ENCODE peak calls at places on chromosomes 12 and 14, in nine cellular contexts. One of them, this sample, is unnamed.

GRCh38 chr12:42426733-42427132 is 100.8 kb downstream of the PPHLN1 start:
- DNase-seq in HCT116: peak; percentile 49
- DNase-seq in HL-60: peak; percentile 61
- DNase-seq in lung: no peak
- DNase-seq in endodermal cell: peak; percentile 80
- DNase-seq in A549: peak; percentile 76
- DNase-seq in PC-9: peak; percentile 48
- DNase-seq in AG10803: peak; percentile 27
- DNase-seq in sigmoid colon: no peak
- DNase-seq in this sample: peak; percentile 16

GRCh38 chr12:124302807-124303578 is 8.1 kb downstream of the RFLNA start:
- DNase-seq in sigmoid colon: no peak
- DNase-seq in lung: no peak
- DNase-seq in AG10803: no peak
- DNase-seq in endodermal cell: peak; percentile 56
- DNase-seq in A549: no peak
- DNase-seq in PC-9: no peak
- DNase-seq in HL-60: no peak
- DNase-seq in HCT116: no peak
- DNase-seq in this sample: no peak

GRCh38 chr14:68547305-68548193 is 245.3 kb downstream of the ZFP36L1 start:
- DNase-seq in HCT116: peak; percentile 85
- DNase-seq in A549: peak; percentile 83
- DNase-seq in PC-9: peak; percentile 94
- DNase-seq in lung: peak; percentile 71
- DNase-seq in HL-60: no peak
- DNase-seq in endodermal cell: no peak
- DNase-seq in AG10803: peak; percentile 97
- DNase-seq in sigmoid colon: peak; percentile 97
- DNase-seq in this sample: peak; percentile 85

GRCh38 chr14:28294834-28295440 is 471.6 kb upstream of the FOXG1 start:
- DNase-seq in HL-60: peak; percentile 63
- DNase-seq in HCT116: no peak
- DNase-seq in lung: no peak
- DNase-seq in sigmoid colon: no peak
- DNase-seq in PC-9: no peak
- DNase-seq in endodermal cell: peak; percentile 61
- DNase-seq in A549: peak; percentile 42
- DNase-seq in AG10803: no peak
- DNase-seq in this sample: no peak

GRCh38 chr12:125081427-125081826 is 16.2 kb downstream of the AACS start:
- DNase-seq in HL-60: no peak
- DNase-seq in A549: no peak
- DNase-seq in AG10803: no peak
- DNase-seq in HCT116: no peak
- DNase-seq in endodermal cell: no peak
- DNase-seq in sigmoid colon: no peak
- DNase-seq in PC-9: no peak
- DNase-seq in lung: no peak
- DNase-seq in this sample: no peak

GRCh38 chr12:8644345-8645248 is 18.0 kb downstream of the MFAP5 start:
- DNase-seq in HL-60: no peak
- DNase-seq in AG10803: no peak
- DNase-seq in A549: no peak
- DNase-seq in PC-9: peak; percentile 4
- DNase-seq in endodermal cell: peak; percentile 78
- DNase-seq in HCT116: no peak
- DNase-seq in sigmoid colon: no peak
- DNase-seq in lung: no peak
- DNase-seq in this sample: no peak

GRCh38 chr14:99575043-99576023 is 28.7 kb downstream of the CCDC85C start:
- DNase-seq in sigmoid colon: no peak
- DNase-seq in PC-9: peak; percentile 76
- DNase-seq in HL-60: no peak
- DNase-seq in endodermal cell: no peak
- DNase-seq in AG10803: peak; percentile 43
- DNase-seq in lung: peak; percentile 85
- DNase-seq in A549: peak; percentile 81
- DNase-seq in HCT116: no peak
- DNase-seq in this sample: no peak

GRCh38 chr12:89436062-89436461 is 83.8 kb upstream of the DUSP6 start:
- DNase-seq in sigmoid colon: no peak
- DNase-seq in lung: no peak
- DNase-seq in endodermal cell: no peak
- DNase-seq in HL-60: peak; percentile 58
- DNase-seq in PC-9: no peak
- DNase-seq in HCT116: no peak
- DNase-seq in AG10803: no peak
- DNase-seq in A549: no peak
- DNase-seq in this sample: no peak

GRCh38 chr12:87121908-87122307 is 865.7 kb upstream of the MGAT4C start:
- DNase-seq in AG10803: no peak
- DNase-seq in sigmoid colon: no peak
- DNase-seq in PC-9: no peak
- DNase-seq in A549: no peak
- DNase-seq in HL-60: no peak
- DNase-seq in endodermal cell: no peak
- DNase-seq in lung: no peak
- DNase-seq in HCT116: no peak
- DNase-seq in this sample: no peak

GRCh38 chr12:94690199-94690695 is 39.9 kb upstream of the TMCC3 start:
- DNase-seq in sigmoid colon: no peak
- DNase-seq in AG10803: peak; percentile 33
- DNase-seq in HL-60: no peak
- DNase-seq in A549: no peak
- DNase-seq in endodermal cell: no peak
- DNase-seq in HCT116: no peak
- DNase-seq in PC-9: no peak
- DNase-seq in lung: no peak
- DNase-seq in this sample: no peak

GRCh38 chr14:75793806-75794205 is 132.8 kb downstream of the TTLL5 start:
- DNase-seq in PC-9: no peak
- DNase-seq in HL-60: no peak
- DNase-seq in A549: peak; percentile 4
- DNase-seq in HCT116: no peak
- DNase-seq in AG10803: peak; percentile 22
- DNase-seq in sigmoid colon: no peak
- DNase-seq in lung: no peak
- DNase-seq in endodermal cell: no peak
- DNase-seq in this sample: no peak

GRCh38 chr12:65886996-65887395 is 62.7 kb downstream of the HMGA2 start:
- DNase-seq in A549: no peak
- DNase-seq in HL-60: no peak
- DNase-seq in AG10803: peak; percentile 25
- DNase-seq in endodermal cell: no peak
- DNase-seq in sigmoid colon: no peak
- DNase-seq in lung: no peak
- DNase-seq in HCT116: peak; percentile 47
- DNase-seq in PC-9: no peak
- DNase-seq in this sample: no peak

GRCh38 chr12:96132819-96133218 is 61.4 kb upstream of the ELK3 start:
- DNase-seq in lung: no peak
- DNase-seq in HCT116: no peak
- DNase-seq in endodermal cell: peak; percentile 64
- DNase-seq in HL-60: peak; percentile 38
- DNase-seq in sigmoid colon: no peak
- DNase-seq in PC-9: no peak
- DNase-seq in AG10803: no peak
- DNase-seq in A549: peak; percentile 26
- DNase-seq in this sample: peak; percentile 12

GRCh38 chr12:6735448-6736191 is 11.8 kb downstream of the COPS7A start:
- DNase-seq in HL-60: peak; percentile 54
- DNase-seq in sigmoid colon: peak; percentile 81
- DNase-seq in lung: peak; percentile 62
- DNase-seq in endodermal cell: peak; percentile 86
- DNase-seq in HCT116: no peak
- DNase-seq in A549: peak; percentile 77
- DNase-seq in PC-9: peak; percentile 44
- DNase-seq in AG10803: peak; percentile 72
- DNase-seq in this sample: no peak

GRCh38 chr14:50785506-50786063 is 45.4 kb downstream of the NIN start:
- DNase-seq in HCT116: no peak
- DNase-seq in sigmoid colon: no peak
- DNase-seq in lung: no peak
- DNase-seq in A549: no peak
- DNase-seq in PC-9: no peak
- DNase-seq in HL-60: no peak
- DNase-seq in endodermal cell: peak; percentile 65
- DNase-seq in AG10803: no peak
- DNase-seq in this sample: no peak

GRCh38 chr12:116717466-116718457 is 20.1 kb downstream of the SPRING1 start:
- DNase-seq in AG10803: peak; percentile 72
- DNase-seq in lung: no peak
- DNase-seq in PC-9: no peak
- DNase-seq in HCT116: no peak
- DNase-seq in sigmoid colon: peak; percentile 93
- DNase-seq in A549: no peak
- DNase-seq in HL-60: no peak
- DNase-seq in endodermal cell: no peak
- DNase-seq in this sample: no peak

GRCh38 chr12:64746663-64747062 is 12.5 kb downstream of the GNS start:
- DNase-seq in endodermal cell: no peak
- DNase-seq in A549: no peak
- DNase-seq in PC-9: no peak
- DNase-seq in HCT116: no peak
- DNase-seq in lung: no peak
- DNase-seq in AG10803: peak; percentile 21
- DNase-seq in HL-60: no peak
- DNase-seq in sigmoid colon: no peak
- DNase-seq in this sample: peak; percentile 35

GRCh38 chr12:91099836-91100235 is 11.5 kb downstream of the LUM start:
- DNase-seq in HL-60: no peak
- DNase-seq in AG10803: no peak
- DNase-seq in PC-9: no peak
- DNase-seq in sigmoid colon: no peak
- DNase-seq in lung: no peak
- DNase-seq in A549: no peak
- DNase-seq in endodermal cell: no peak
- DNase-seq in HCT116: no peak
- DNase-seq in this sample: no peak
- TF ChIP-seq CTCF in HL-60: no peak
- TF ChIP-seq CTCF in AG10803: no peak
- TF ChIP-seq CTCF in PC-9: no peak
- TF ChIP-seq CTCF in sigmoid colon: no peak
- TF ChIP-seq CTCF in lung: no peak
- TF ChIP-seq CTCF in A549: no peak
- TF ChIP-seq CTCF in endodermal cell: no peak
- TF ChIP-seq CTCF in HCT116: no peak
- TF ChIP-seq CTCF in this sample: no peak

DNA sequence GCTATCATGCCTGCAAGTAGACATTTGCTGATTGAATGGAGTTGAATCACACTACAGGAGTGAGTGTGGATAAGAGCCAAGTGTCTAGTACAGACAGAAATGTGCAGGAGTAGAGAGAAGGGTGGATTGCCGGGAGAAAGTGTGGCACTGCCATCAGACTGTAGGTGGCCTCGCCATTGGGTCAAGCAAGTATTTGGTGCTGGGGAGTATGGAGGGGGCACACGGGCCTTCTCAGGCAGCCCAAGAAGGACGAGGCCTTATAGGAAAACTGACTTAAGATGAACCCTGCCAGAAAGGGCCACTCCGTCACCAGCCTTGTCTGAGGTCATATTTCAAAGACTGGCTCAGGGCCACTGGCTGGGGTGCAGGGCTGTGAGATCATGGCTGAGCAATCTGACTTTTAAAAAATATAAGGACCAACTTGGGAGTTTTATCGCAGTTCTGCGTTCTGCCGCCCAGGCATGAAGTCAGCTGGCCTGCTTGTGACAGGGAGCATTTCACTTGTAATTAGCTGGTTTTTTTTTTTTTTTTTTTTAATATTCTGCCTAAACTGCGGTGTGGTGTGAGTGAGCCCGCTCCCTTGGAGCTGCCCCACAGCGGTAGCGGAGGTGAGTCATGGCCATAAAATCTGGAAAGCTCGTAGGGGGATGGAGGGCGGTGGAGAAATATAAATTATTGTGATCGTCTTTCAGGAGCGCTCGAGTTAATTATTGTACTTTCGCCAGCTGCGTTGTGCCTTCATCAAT is 231.7 kb downstream of the C12orf75 start:
- DNase-seq in A549: peak; percentile 89
- DNase-seq in HCT116: peak; percentile 76
- DNase-seq in HL-60: no peak
- DNase-seq in sigmoid colon: peak; percentile 76
- DNase-seq in AG10803: peak; percentile 91
- DNase-seq in PC-9: peak; percentile 84
- DNase-seq in endodermal cell: peak; percentile 84
- DNase-seq in lung: peak; percentile 31
- DNase-seq in this sample: no peak
- H3K4me3 ChIP-seq in A549: peak overlapping the region; percentile 12
- H3K4me3 ChIP-seq in HCT116: peak overlapping the region; percentile 51
- H3K4me3 ChIP-seq in HL-60: no peak overlapping the region
- H3K4me3 ChIP-seq in sigmoid colon: peak overlapping the region; percentile 7
- H3K4me3 ChIP-seq in AG10803: peak overlapping the region; percentile 8
- H3K4me3 ChIP-seq in PC-9: peak overlapping the region; percentile 55
- H3K4me3 ChIP-seq in endodermal cell: no peak overlapping the region
- H3K4me3 ChIP-seq in lung: no peak overlapping the region
- H3K4me3 ChIP-seq in this sample: no peak overlapping the region

DNA sequence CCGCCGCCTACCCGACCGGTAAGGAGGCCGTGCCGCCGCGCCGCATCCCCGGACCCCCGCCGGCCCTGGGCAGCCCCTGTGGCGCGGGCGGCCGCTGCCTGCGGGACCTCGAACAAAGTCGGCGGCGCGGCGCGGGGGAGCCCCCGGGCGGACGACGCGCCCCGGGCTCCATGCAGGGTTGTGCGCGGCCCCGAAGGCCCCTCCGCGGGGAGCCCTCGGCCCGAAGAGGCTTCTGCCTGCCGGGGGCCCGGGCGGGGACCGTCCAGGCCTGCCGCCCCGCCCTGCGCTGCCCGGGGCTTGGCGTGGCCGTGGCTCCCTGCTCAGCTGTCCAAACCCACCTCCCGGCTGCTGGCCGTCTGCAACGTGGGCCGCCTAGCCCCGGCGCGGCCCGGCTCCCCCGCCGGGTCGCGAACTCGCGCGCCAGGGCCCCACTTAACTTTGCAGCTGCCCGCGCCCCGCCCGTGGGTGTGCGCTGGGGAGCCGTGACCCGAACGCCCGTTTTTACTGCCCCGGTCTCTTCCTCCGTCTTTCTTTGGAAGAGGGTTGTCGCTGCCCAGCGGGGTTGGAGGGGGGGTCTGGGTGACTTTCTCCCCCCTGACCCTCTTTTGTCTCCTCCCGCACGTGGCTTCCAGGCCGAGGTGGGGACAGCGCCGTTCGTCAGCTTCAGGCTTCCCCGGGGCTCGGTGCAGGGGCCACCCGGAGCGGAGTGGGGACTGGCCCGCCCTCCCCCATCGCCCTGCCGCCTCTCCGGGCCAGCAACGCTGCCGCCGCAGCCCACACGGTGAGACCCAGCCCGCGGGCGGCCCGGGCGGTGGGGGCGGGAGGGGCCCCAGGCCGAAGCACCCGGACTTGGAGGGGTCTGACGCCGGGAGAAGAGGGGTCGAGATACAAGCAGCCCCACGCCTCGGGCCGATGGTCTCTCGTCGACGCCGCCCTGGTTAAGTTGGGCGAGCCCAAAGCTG is 901 bp downstream of the DYRK2 start:
- DNase-seq in A549: no peak
- DNase-seq in PC-9: no peak
- DNase-seq in lung: no peak
- DNase-seq in HL-60: no peak
- DNase-seq in HCT116: no peak
- DNase-seq in AG10803: peak; percentile 15
- DNase-seq in endodermal cell: peak; percentile 70
- DNase-seq in sigmoid colon: peak; percentile 74
- DNase-seq in this sample: no peak
- TF ChIP-seq CTCF in A549: no peak
- TF ChIP-seq CTCF in PC-9: no peak
- TF ChIP-seq CTCF in lung: no peak
- TF ChIP-seq CTCF in HL-60: no peak
- TF ChIP-seq CTCF in HCT116: no peak
- TF ChIP-seq CTCF in AG10803: no peak
- TF ChIP-seq CTCF in endodermal cell: no peak
- TF ChIP-seq CTCF in sigmoid colon: no peak
- TF ChIP-seq CTCF in this sample: no peak

GRCh38 chr12:92506460-92506859 is 196.3 kb upstream of the PLEKHG7 start:
- DNase-seq in HL-60: no peak
- DNase-seq in AG10803: peak; percentile 3
- DNase-seq in HCT116: no peak
- DNase-seq in PC-9: no peak
- DNase-seq in lung: no peak
- DNase-seq in sigmoid colon: no peak
- DNase-seq in A549: no peak
- DNase-seq in endodermal cell: no peak
- DNase-seq in this sample: no peak
- H3K4me3 ChIP-seq in HL-60: no peak overlapping the region
- H3K4me3 ChIP-seq in AG10803: no peak overlapping the region
- H3K4me3 ChIP-seq in HCT116: no peak overlapping the region
- H3K4me3 ChIP-seq in PC-9: no peak overlapping the region
- H3K4me3 ChIP-seq in lung: no peak overlapping the region
- H3K4me3 ChIP-seq in sigmoid colon: no peak overlapping the region
- H3K4me3 ChIP-seq in A549: no peak overlapping the region
- H3K4me3 ChIP-seq in endodermal cell: no peak overlapping the region
- H3K4me3 ChIP-seq in this sample: no peak overlapping the region